ENCODE peak calls at places on chromosome 4, in eight cellular contexts. B, K, U, X, P, W, C and A are unnamed samples.

GRCh38 chr4:185282968-185283367 is 73.6 kb downstream of the SNX25 start:
- DNase-seq in K (no peak), P (no peak), X (no peak), B (no peak), U (peak), C (peak), W (peak), A (no peak)

GRCh38 chr4:137623013-137623412 is 90.7 kb upstream of the PCDH18 start:
- DNase-seq in X (no peak), C (no peak), P (no peak), U (no peak), B (no peak), W (no peak), K (no peak), A (no peak)

GRCh38 chr4:153222790-153223417 is 18.7 kb downstream of the TRIM2 start:
- DNase-seq in P (no peak), W (peak), K (no peak), B (peak), U (no peak), C (peak), X (no peak), A (peak)

GRCh38 chr4:164847016-164847415 is 30.0 kb upstream of the APELA start:
- DNase-seq in K (no peak), C (peak), B (no peak), W (no peak), X (no peak), U (no peak), P (no peak), A (no peak)

GRCh38 chr4:124650614-124651013 is 61.9 kb downstream of the ANKRD50 start:
- DNase-seq in W (no peak), B (no peak), U (no peak), P (no peak), C (no peak), K (no peak), X (no peak), A (no peak)

GRCh38 chr4:30839583-30840520 is 119.7 kb downstream of the PCDH7 start:
- DNase-seq in K (no peak), C (peak), P (no peak), W (peak), X (no peak), U (no peak), B (no peak), A (no peak)

GRCh38 chr4:154254999-154255398 is 236.6 kb downstream of the DCHS2 start:
- DNase-seq in P (peak), K (no peak), C (no peak), U (no peak), W (peak), X (no peak), B (no peak), A (no peak)

GRCh38 chr4:164876680-164877324 is at the start of gene APELA:
- DNase-seq in U (no peak), B (no peak), K (no peak), X (no peak), W (no peak), P (no peak), C (peak), A (peak)

GRCh38 chr4:77579406-77580076 is 26.1 kb upstream of the CXCL13 start:
- DNase-seq in C (peak), K (peak), X (peak), P (no peak), U (no peak), B (no peak), W (peak), A (no peak)

GRCh38 chr4:142091691-142092182 is 455.4 kb downstream of the IL15 start:
- DNase-seq in B (peak), K (peak), C (peak), W (peak), U (no peak), X (no peak), P (no peak), A (no peak)

GRCh38 chr4:177573487-177573886 is 131.2 kb upstream of the AGA start:
- DNase-seq in X (no peak), P (no peak), W (peak), U (no peak), B (no peak), K (peak), C (peak), A (no peak)

GRCh38 chr4:102734591-102735385 is 26.0 kb downstream of the MANBA start:
- DNase-seq in W (no peak), C (no peak), B (no peak), K (no peak), X (no peak), U (no peak), P (no peak), A (peak)

GRCh38 chr4:140281828-140282227 is 91.6 kb upstream of the SCOC start:
- DNase-seq in X (no peak), P (no peak), B (no peak), K (no peak), U (no peak), C (no peak), W (no peak), A (no peak)

GRCh38 chr4:24952667-24953066 is 39.8 kb upstream of the CCDC149 start:
- DNase-seq in B (no peak), W (no peak), K (no peak), C (no peak), U (no peak), P (no peak), X (no peak), A (no peak)

GRCh38 chr4:25767877-25768475 is 94.8 kb downstream of the SEL1L3 start:
- DNase-seq in W (peak), U (peak), B (no peak), P (peak), X (no peak), K (peak), C (peak), A (no peak)

GRCh38 chr4:7381890-7382633 is 52.7 kb downstream of the PSAPL1 start:
- DNase-seq in X (no peak), U (peak), W (no peak), K (no peak), B (peak), C (no peak), P (no peak), A (no peak)

GRCh38 chr4:139919513-139919912 is 234.5 kb downstream of the MAML3 start:
- DNase-seq in U (peak), W (no peak), C (peak), X (no peak), K (peak), B (no peak), P (no peak), A (no peak)

GRCh38 chr4:108170729-108171540 is 2.2 kb upstream of the LEF1 start:
- DNase-seq in C (no peak), W (no peak), U (no peak), B (no peak), X (no peak), K (no peak), P (no peak), A (no peak)

GRCh38 chr4:24589448-24589847 is 5.1 kb upstream of the DHX15 start:
- DNase-seq in W (no peak), K (no peak), B (no peak), X (no peak), P (no peak), C (no peak), U (no peak), A (no peak)

GRCh38 chr4:126658391-126658790 is 974.4 kb upstream of the INTU start:
- DNase-seq in X (no peak), W (no peak), C (no peak), K (no peak), B (no peak), P (no peak), U (no peak), A (no peak)

GRCh38 chr4:21363701-21364100 is 584.9 kb downstream of the KCNIP4 start:
- DNase-seq in K (no peak), U (no peak), P (no peak), W (no peak), C (no peak), X (no peak), B (no peak), A (no peak)

GRCh38 chr4:41319553-41319952 is 62.8 kb downstream of the UCHL1 start:
- DNase-seq in K (no peak), P (no peak), C (no peak), U (no peak), X (no peak), W (peak), B (no peak), A (no peak)

GRCh38 chr4:86608757-86609375 is 14.8 kb downstream of the PTPN13 start:
- DNase-seq in W (no peak), C (no peak), P (no peak), U (no peak), X (no peak), B (no peak), K (no peak), A (no peak)

GRCh38 chr4:134200811-134201215 is 776 bp downstream of the PABPC4L start:
- DNase-seq in C (no peak), P (peak), W (no peak), X (no peak), U (no peak), B (peak), K (no peak), A (no peak)

GRCh38 chr4:16264798-16265197 is 38.5 kb upstream of the TAPT1 start:
- DNase-seq in X (no peak), P (no peak), W (peak), C (peak), U (no peak), K (no peak), B (no peak), A (no peak)